ENCODE peak calls at places on chromosomes 6 and 20, in six cellular contexts. S is endothelial cell, V is psoas muscle, J is A549, T is PC-9, H is neural crest cell. G is an unnamed sample.
A peak's percentile ranks its signal among the peaks of the same experiment; 100 is the strongest.

GRCh38 chr6:160051390-160051789 is 70.2 kb upstream of the SLC22A1 start:
- DNase-seq in T (no peak), H (no peak), V (no peak), S (no peak), J (no peak), G (no peak)

GRCh38 chr20:19975436-19975799 is 41.7 kb upstream of the NAA20 start:
- DNase-seq in H (no peak), V (peak; percentile 60), J (peak; percentile 69), S (no peak), T (peak; percentile 46), G (no peak)

GRCh38 chr6:158781692-158782373 is 37.3 kb downstream of the EZR start:
- DNase-seq in H (no peak), S (no peak), V (no peak), J (no peak), T (no peak), G (no peak)

GRCh38 chr6:106517699-106518098 is 111.6 kb downstream of the RTN4IP1 start:
- DNase-seq in S (no peak), J (no peak), T (no peak), V (no peak), H (no peak), G (no peak)

GRCh38 chr6:157236040-157236725 is 87.1 kb downstream of the TMEM242 start:
- DNase-seq in T (no peak), J (no peak), H (no peak), S (no peak), V (no peak), G (peak; percentile 18)

GRCh38 chr6:72864799-72865198 is 242.9 kb downstream of the KCNQ5 start:
- DNase-seq in S (no peak), V (no peak), H (no peak), J (no peak), T (no peak), G (no peak)

GRCh38 chr6:98843274-98844243 is 9.2 kb downstream of the POU3F2 start:
- DNase-seq in T (no peak), H (no peak), J (no peak), V (no peak), S (peak; percentile 26), G (no peak)

GRCh38 chr6:125099211-125100017 is 54.2 kb upstream of the TPD52L1 start:
- DNase-seq in V (peak; percentile 78), T (peak; percentile 57), H (peak; percentile 40), S (peak; percentile 58), J (peak; percentile 85), G (peak; percentile 27)

GRCh38 chr6:3518356-3518841 is 61.5 kb upstream of the SLC22A23 start:
- DNase-seq in J (peak; percentile 55), H (no peak), V (peak; percentile 64), S (no peak), T (peak; percentile 85), G (no peak)

GRCh38 chr20:64210661-64211369 is 44.7 kb upstream of the PCMTD2 start:
- DNase-seq in H (no peak), S (no peak), V (no peak), T (no peak), J (no peak), G (no peak)

GRCh38 chr20:59456342-59457132 is 147.8 kb upstream of the PHACTR3 start:
- DNase-seq in H (no peak), S (no peak), J (no peak), V (no peak), T (peak; percentile 18), G (no peak)

GRCh38 chr20:32820698-32821378 is 1.1 kb downstream of the MAPRE1 start:
- DNase-seq in J (no peak), V (no peak), T (no peak), H (no peak), S (no peak), G (peak; percentile 22)

GRCh38 chr6:74596586-74596985 is 609.3 kb downstream of the COL12A1 start:
- DNase-seq in T (no peak), V (no peak), H (no peak), S (no peak), J (no peak), G (no peak)

GRCh38 chr6:100116409-100117194 is 122.6 kb upstream of the MCHR2 start:
- DNase-seq in V (no peak), J (peak; percentile 67), H (peak; percentile 38), T (peak; percentile 59), S (peak; percentile 55), G (peak; percentile 61)

GRCh38 chr6:71482742-71483141 is 194.1 kb downstream of the OGFRL1 start:
- DNase-seq in S (no peak), V (no peak), T (no peak), H (no peak), J (peak; percentile 14), G (no peak)

GRCh38 chr6:121849477-121849876 is 414.0 kb downstream of the GJA1 start:
- DNase-seq in H (peak; percentile 50), S (peak; percentile 78), J (peak; percentile 61), V (no peak), T (no peak), G (peak; percentile 61)

GRCh38 chr20:32839982-32840285 is 18.8 kb upstream of the EFCAB8 start:
- DNase-seq in J (no peak), H (no peak), S (no peak), V (no peak), T (no peak), G (no peak)

GRCh38 chr20:25437153-25437581 is 29.7 kb downstream of the GINS1 start:
- DNase-seq in J (no peak), V (no peak), T (no peak), H (no peak), S (no peak), G (no peak)

GRCh38 chr6:28597217-28597835 is 71.6 kb downstream of the GPX5 start:
- DNase-seq in T (peak; percentile 59), H (peak; percentile 40), V (no peak), S (peak; percentile 40), J (peak; percentile 86), G (peak; percentile 71)

GRCh38 chr20:38555395-38555794 is 25.6 kb upstream of the ADIG start:
- DNase-seq in J (no peak), T (no peak), H (no peak), S (no peak), V (no peak), G (no peak)

GRCh38 chr6:74182992-74183391 is 487.0 kb downstream of the CD109 start:
- DNase-seq in J (no peak), V (peak; percentile 55), S (no peak), H (no peak), T (no peak), G (no peak)

GRCh38 chr20:62159835-62160234 is 16.3 kb downstream of the SS18L1 start:
- DNase-seq in S (no peak), T (peak; percentile 92), J (no peak), H (no peak), V (no peak), G (peak; percentile 86)

GRCh38 chr6:87484491-87484890 is 11.7 kb downstream of the SLC35A1 start:
- DNase-seq in J (no peak), V (no peak), H (no peak), T (no peak), S (no peak), G (no peak)

GRCh38 chr20:17617212-17617867 is 47.5 kb downstream of the DSTN start:
- DNase-seq in H (peak; percentile 67), S (peak; percentile 67), J (peak; percentile 74), T (no peak), V (peak; percentile 79), G (peak; percentile 62)

GRCh38 chr20:48897298-48898044 is 24.0 kb upstream of the ARFGEF2 start:
- DNase-seq in S (no peak), H (no peak), J (peak; percentile 80), V (no peak), T (peak; percentile 96), G (no peak)

GRCh38 chr6:119627908-119628669 is 278.5 kb upstream of the MAN1A1 start:
- DNase-seq in H (no peak), J (no peak), S (no peak), T (peak; percentile 44), V (no peak), G (no peak)

DNA sequence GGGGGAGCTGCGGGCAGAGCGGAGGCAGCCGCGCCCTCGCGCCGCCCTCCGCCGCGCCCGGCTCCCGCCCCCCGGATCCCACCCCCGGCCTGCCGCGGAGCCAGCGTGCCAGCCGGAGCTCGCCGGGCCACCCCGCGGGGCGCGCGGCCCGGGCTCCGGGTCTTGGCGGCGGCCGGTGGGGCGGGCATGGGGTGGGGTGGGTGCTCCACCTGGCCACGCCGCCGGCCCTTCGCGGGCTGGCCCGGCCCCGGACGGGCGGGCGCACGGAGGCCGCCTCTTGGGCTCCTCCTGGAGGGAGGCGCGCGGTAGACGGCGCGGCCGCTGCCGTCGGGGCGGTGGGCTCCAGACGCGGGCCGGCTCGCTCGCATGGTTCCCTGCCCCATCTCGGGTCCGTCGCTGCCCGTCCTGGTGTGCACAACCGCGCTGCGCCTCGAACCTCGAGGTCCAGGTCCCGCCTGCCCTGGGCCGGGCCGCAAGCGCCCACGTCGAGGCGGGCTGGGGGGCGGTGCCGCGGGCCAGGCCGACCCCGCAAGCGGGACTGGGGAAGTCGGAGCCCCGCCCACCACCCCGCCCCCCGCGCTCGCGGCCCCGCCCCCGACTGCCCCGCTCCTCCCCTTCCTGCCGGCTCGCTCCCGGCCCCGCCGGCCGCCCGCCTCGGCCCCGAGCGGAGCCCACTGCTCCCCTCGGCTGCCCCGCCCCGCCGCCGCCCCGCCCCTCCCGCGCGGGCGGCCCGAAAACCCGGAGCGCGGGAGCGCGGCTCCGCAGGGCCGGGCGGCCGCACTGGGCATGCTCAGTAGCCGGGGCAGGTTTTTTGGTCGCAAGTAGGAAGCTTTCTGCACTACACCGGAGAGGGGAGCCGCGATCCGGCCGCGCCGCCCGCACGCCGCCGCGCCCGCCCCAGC is at the start of gene CDYL:
- DNase-seq in T (no peak), V (peak; percentile 94), J (peak; percentile 87), S (peak; percentile 96), H (peak; percentile 79), G (peak; percentile 85)
- TF ChIP-seq CTCF in T (no peak), V (peak; percentile 36), J (peak; percentile 23), S (peak; percentile 11), H (peak; percentile 53), G (no peak)

GRCh38 chr20:36384022-36384619 is 78.0 kb downstream of the DLGAP4 start:
- DNase-seq in J (peak; percentile 42), S (peak; percentile 73), T (peak; percentile 37), H (peak; percentile 72), V (no peak), G (peak; percentile 62)
- TF ChIP-seq CTCF in J (no peak), S (no peak), T (peak; percentile 35), H (peak; percentile 26), V (no peak), G (no peak)

GRCh38 chr6:54515013-54515412 is 206.8 kb downstream of the TINAG start:
- DNase-seq in J (no peak), H (no peak), V (no peak), S (no peak), T (no peak), G (no peak)
- TF ChIP-seq CTCF in J (no peak), H (no peak), V (no peak), S (no peak), T (no peak), G (no peak)

DNA sequence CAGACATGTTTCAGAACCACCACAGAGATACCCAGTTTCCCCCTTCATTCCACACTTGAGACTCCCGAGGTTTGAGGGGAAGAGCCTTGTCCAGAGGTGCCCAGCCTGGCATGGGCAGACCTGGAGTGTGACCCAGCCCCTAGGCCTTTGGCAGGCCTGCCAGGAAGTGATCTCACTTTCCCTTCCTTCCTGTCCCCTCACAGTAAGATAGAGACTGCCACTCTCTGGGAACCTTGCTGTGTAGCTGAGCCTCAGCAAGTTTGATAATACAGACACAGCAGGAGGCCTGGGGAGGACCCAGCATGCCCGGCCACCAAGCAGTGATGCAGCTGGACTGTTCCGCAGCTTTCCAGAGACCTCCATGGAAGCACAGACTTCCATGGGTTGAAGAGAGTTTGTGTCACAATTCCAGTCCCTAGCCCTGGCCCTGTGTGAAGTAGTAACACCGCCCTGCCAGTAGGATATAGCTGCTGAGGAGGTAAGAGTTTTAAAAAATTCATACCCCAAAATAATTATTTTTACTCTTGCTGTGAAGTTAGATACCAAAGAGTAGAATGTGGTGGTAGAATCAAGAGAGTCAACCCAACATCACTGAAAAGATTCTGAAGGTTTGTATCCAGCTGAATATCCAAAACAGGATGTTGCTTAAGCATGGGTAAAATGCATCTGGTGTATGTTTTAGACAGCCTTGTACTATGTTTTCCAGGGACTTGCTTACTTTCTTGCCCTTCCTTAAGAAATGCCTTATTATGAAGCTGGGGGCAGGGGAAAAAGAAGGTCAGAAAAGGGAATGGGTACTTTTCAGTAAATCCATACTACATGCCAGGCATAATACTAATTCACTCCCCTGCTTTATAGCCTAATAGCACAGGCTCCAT is 16.3 kb downstream of the PKIG start:
- DNase-seq in V (peak; percentile 69), H (no peak), T (no peak), J (no peak), S (no peak), G (peak; percentile 24)
- TF ChIP-seq CTCF in V (no peak), H (no peak), T (peak; percentile 42), J (no peak), S (peak; percentile 33), G (peak; percentile 36)